ENCODE peak calls at places on chromosomes 4 and X, in seven cellular contexts. Y, Z, P, B, M, T and U are unnamed samples.

GRCh38 chrX:45524296-45524695 is 323.6 kb upstream of the DIPK2B start:
- DNase-seq in Y (peak; percentile 23), Z (no peak), P (peak; percentile 20), B (no peak), M (peak; percentile 70), T (no peak), U (no peak)

GRCh38 chr4:64756016-64756415 is 346.8 kb upstream of the TECRL start:
- DNase-seq in Y (peak; percentile 17), Z (no peak), P (no peak), B (no peak), M (peak; percentile 34), T (no peak), U (no peak)

GRCh38 chr4:1802151-1802715 is 9.1 kb downstream of the FGFR3 start:
- DNase-seq in Y (peak; percentile 72), Z (no peak), P (no peak), B (peak; percentile 59), M (no peak), T (peak; percentile 44), U (no peak)

GRCh38 chrX:56385336-56385735 is 153.2 kb downstream of the KLF8 start:
- DNase-seq in Y (no peak), Z (no peak), P (no peak), B (no peak), M (no peak), T (no peak), U (no peak)

GRCh38 chrX:84187501-84188319 is at the start of gene RPS6KA6:
- DNase-seq in Y (peak; percentile 12), Z (no peak), P (no peak), B (peak; percentile 51), M (no peak), T (no peak), U (no peak)

GRCh38 chr4:19700951-19701350 is 550.8 kb upstream of the SLIT2 start:
- DNase-seq in Y (peak; percentile 6), Z (no peak), P (no peak), B (no peak), M (peak; percentile 10), T (no peak), U (peak; percentile 14)

GRCh38 chrX:115357316-115357715 is 67.8 kb downstream of the LUZP4 start:
- DNase-seq in Y (no peak), Z (no peak), P (no peak), B (no peak), M (no peak), T (no peak), U (no peak)

GRCh38 chr4:184807797-184808718 is 17.7 kb downstream of the ACSL1 start:
- DNase-seq in Y (peak; percentile 54), Z (no peak), P (peak; percentile 66), B (no peak), M (peak; percentile 70), T (no peak), U (no peak)

GRCh38 chrX:10156199-10157031 is at the start of gene CLCN4:
- DNase-seq in Y (peak; percentile 64), Z (no peak), P (no peak), B (peak; percentile 60), M (peak; percentile 29), T (peak; percentile 61), U (no peak)

GRCh38 chr4:126758493-126758892 is 874.3 kb upstream of the INTU start:
- DNase-seq in Y (no peak), Z (no peak), P (no peak), B (no peak), M (no peak), T (no peak), U (no peak)

GRCh38 chrX:138020941-138021340 is 455.0 kb downstream of the ZIC3 start:
- DNase-seq in Y (no peak), Z (no peak), P (no peak), B (no peak), M (no peak), T (no peak), U (no peak)

GRCh38 chrX:11197671-11198070 is 86.5 kb downstream of the HCCS start:
- DNase-seq in Y (no peak), Z (no peak), P (no peak), B (no peak), M (no peak), T (no peak), U (no peak)

GRCh38 chr4:146124023-146124680 is 51.4 kb upstream of the LSM6 start:
- DNase-seq in Y (peak; percentile 10), Z (no peak), P (no peak), B (no peak), M (no peak), T (no peak), U (no peak)

GRCh38 chr4:16573744-16574143 is 324.7 kb downstream of the LDB2 start:
- DNase-seq in Y (peak; percentile 82), Z (no peak), P (peak; percentile 32), B (no peak), M (peak; percentile 33), T (no peak), U (no peak)

GRCh38 chr4:168815373-168816345 is 194.4 kb downstream of the CBR4 start:
- DNase-seq in Y (peak; percentile 50), Z (no peak), P (peak; percentile 86), B (no peak), M (no peak), T (no peak), U (no peak)

GRCh38 chrX:74421181-74422028 is at the start of gene SLC16A2:
- DNase-seq in Y (peak; percentile 83), Z (peak; percentile 29), P (peak; percentile 49), B (peak; percentile 70), M (peak; percentile 60), T (peak; percentile 57), U (peak; percentile 21)

GRCh38 chrX:55709735-55710134 is 7.8 kb upstream of the RRAGB start:
- DNase-seq in Y (no peak), Z (no peak), P (no peak), B (no peak), M (no peak), T (no peak), U (no peak)

GRCh38 chr4:133147922-133148689 is 988 bp upstream of the PCDH10 start:
- DNase-seq in Y (peak; percentile 9), Z (no peak), P (no peak), B (no peak), M (no peak), T (no peak), U (no peak)

GRCh38 chr4:133149364-133149695 is 236 bp downstream of the PCDH10 start:
- DNase-seq in Y (no peak), Z (no peak), P (no peak), B (no peak), M (no peak), T (no peak), U (no peak)

GRCh38 chr4:133147365-133147821 is 1.7 kb upstream of the PCDH10 start:
- DNase-seq in Y (no peak), Z (no peak), P (no peak), B (no peak), M (no peak), T (no peak), U (no peak)

GRCh38 chr4:133149932-133150642 is 993 bp downstream of the PCDH10 start:
- DNase-seq in Y (no peak), Z (no peak), P (no peak), B (no peak), M (no peak), T (no peak), U (no peak)

GRCh38 chr4:133148690-133149363 is at the start of gene PCDH10:
- DNase-seq in Y (peak; percentile 80), Z (peak; percentile 77), P (peak; percentile 87), B (peak; percentile 72), M (peak; percentile 86), T (peak; percentile 84), U (peak; percentile 61)
- H3K4me3 ChIP-seq in Y (peak within 1 kb of the TSS; percentile 47), Z (peak within 1 kb of the TSS; percentile 80), P (peak within 1 kb of the TSS; percentile 69), B (peak within 1 kb of the TSS; percentile 43), M (peak within 1 kb of the TSS; percentile 66), T (peak within 1 kb of the TSS; percentile 6), U (peak within 1 kb of the TSS; percentile 40)

GRCh38 chr4:77771566-77771965 is 47.6 kb downstream of the CNOT6L start:
- DNase-seq in Y (no peak), Z (no peak), P (no peak), B (no peak), M (no peak), T (no peak), U (no peak)
- H3K4me3 ChIP-seq in Y (no peak overlapping the region), Z (no peak overlapping the region), P (no peak overlapping the region), B (no peak overlapping the region), M (no peak overlapping the region), T (no peak overlapping the region), U (no peak overlapping the region)

DNA sequence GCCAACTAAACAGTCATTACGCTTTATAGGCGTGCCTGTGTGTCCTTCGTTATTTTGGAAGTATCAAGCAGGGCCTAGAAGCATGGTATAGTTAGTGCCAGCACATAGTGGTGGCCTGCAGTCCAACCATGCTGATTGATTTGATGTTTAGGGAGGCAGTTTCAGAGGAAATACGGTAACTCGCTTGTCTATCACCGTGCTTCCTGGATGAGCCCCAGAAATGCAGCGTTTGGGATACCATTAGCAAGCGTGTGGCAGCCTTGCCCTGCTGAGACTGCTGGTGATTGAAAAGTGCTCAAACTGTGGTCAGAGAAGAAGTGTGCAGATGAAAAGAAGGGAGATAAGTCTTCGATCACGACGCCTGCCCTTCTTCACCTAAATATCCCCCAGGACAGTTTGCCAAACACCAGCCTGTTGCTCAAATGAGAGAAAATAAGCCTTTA is 158.4 kb downstream of the CHIC2 start:
- DNase-seq in Y (peak; percentile 78), Z (no peak), P (no peak), B (peak; percentile 55), M (peak; percentile 46), T (no peak), U (peak; percentile 23)
- H3K4me3 ChIP-seq in Y (peak overlapping the region; percentile 61), Z (peak overlapping the region; percentile 61), P (peak overlapping the region; percentile 56), B (peak overlapping the region; percentile 36), M (peak overlapping the region; percentile 40), T (no peak overlapping the region), U (peak overlapping the region; percentile 14)

GRCh38 chrX:40149286-40150175 is 51.8 kb upstream of the BCOR start:
- DNase-seq in Y (no peak), Z (no peak), P (no peak), B (no peak), M (no peak), T (no peak), U (no peak)
- H3K4me3 ChIP-seq in Y (no peak overlapping the region), Z (no peak overlapping the region), P (no peak overlapping the region), B (no peak overlapping the region), M (no peak overlapping the region), T (no peak overlapping the region), U (no peak overlapping the region)

DNA sequence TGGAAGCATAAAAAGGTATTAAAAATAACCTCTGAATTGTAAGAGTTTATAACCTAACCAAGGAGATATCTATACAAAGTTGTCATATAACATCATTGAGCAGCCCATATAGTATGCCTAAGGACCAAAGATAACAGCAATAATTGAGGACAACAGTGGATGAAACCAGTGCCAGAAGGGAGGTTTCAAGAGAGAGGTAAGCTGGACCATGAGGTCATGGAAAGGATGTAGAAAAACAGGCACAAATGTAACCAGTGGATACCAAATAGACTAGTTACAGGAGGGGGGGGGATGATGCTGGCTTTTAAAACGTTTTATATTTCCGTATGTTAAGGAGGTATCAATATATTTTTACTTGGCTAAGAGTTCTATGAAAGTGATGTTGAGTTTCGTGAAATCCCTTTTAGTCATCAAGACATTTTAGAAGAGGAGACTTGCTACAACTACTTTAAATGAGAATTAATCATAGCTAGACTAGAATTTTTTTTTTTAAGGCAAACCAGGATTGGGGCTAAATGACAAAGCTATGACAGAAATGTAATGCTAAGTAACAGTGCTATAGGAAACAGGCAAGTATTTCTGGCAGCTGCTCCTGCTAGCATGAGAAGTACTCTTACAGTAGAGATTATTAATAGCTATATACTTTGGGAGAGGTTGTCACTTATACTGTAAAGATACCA is 161.1 kb downstream of the FBXW7 start:
- DNase-seq in Y (peak; percentile 30), Z (no peak), P (no peak), B (no peak), M (no peak), T (no peak), U (no peak)
- H3K4me3 ChIP-seq in Y (no peak overlapping the region), Z (no peak overlapping the region), P (no peak overlapping the region), B (no peak overlapping the region), M (no peak overlapping the region), T (no peak overlapping the region), U (no peak overlapping the region)